ENCODE peak calls at places on chromosomes 16 and 17, in nine cellular contexts. One of them, this sample, is unnamed.

GRCh38 chr16:3849751-3850543 is 30.6 kb downstream of the CREBBP start:
- DNase-seq in NCI-H1694 treated with DMSO at 0.1 percent for 48 hours: no peak
- DNase-seq in caudate nucleus: no peak
- DNase-seq in effector memory CD4-positive, alpha-beta T cell: no peak
- DNase-seq in neural progenitor cell: no peak
- DNase-seq in GOT3: no peak
- DNase-seq in left lobe of liver: no peak
- DNase-seq in NCI-H524: no peak
- DNase-seq in neural crest cell: no peak
- DNase-seq in this sample: no peak

GRCh38 chr17:38871247-38871991 is 1.6 kb downstream of the LASP1 start:
- DNase-seq in NCI-H1694 treated with DMSO at 0.1 percent for 48 hours: no peak
- DNase-seq in caudate nucleus: no peak
- DNase-seq in effector memory CD4-positive, alpha-beta T cell: peak
- DNase-seq in neural progenitor cell: peak
- DNase-seq in GOT3: no peak
- DNase-seq in left lobe of liver: peak
- DNase-seq in NCI-H524: no peak
- DNase-seq in neural crest cell: no peak
- DNase-seq in this sample: no peak

GRCh38 chr16:24178496-24178895 is 77.6 kb upstream of the CACNG3 start:
- DNase-seq in NCI-H1694 treated with DMSO at 0.1 percent for 48 hours: no peak
- DNase-seq in caudate nucleus: no peak
- DNase-seq in effector memory CD4-positive, alpha-beta T cell: no peak
- DNase-seq in neural progenitor cell: peak
- DNase-seq in GOT3: no peak
- DNase-seq in left lobe of liver: no peak
- DNase-seq in NCI-H524: no peak
- DNase-seq in neural crest cell: peak
- DNase-seq in this sample: no peak

GRCh38 chr16:67666032-67666537 is 465 bp downstream of the ENKD1 start:
- DNase-seq in NCI-H1694 treated with DMSO at 0.1 percent for 48 hours: no peak
- DNase-seq in caudate nucleus: no peak
- DNase-seq in effector memory CD4-positive, alpha-beta T cell: no peak
- DNase-seq in neural progenitor cell: peak
- DNase-seq in GOT3: no peak
- DNase-seq in left lobe of liver: peak
- DNase-seq in NCI-H524: no peak
- DNase-seq in neural crest cell: peak
- DNase-seq in this sample: no peak

GRCh38 chr17:70661342-70662222 is 492.2 kb downstream of the KCNJ2 start:
- DNase-seq in NCI-H1694 treated with DMSO at 0.1 percent for 48 hours: no peak
- DNase-seq in caudate nucleus: no peak
- DNase-seq in effector memory CD4-positive, alpha-beta T cell: no peak
- DNase-seq in neural progenitor cell: no peak
- DNase-seq in GOT3: no peak
- DNase-seq in left lobe of liver: peak
- DNase-seq in NCI-H524: no peak
- DNase-seq in neural crest cell: no peak
- DNase-seq in this sample: no peak

GRCh38 chr17:51907041-51907440 is 251.5 kb downstream of the CA10 start:
- DNase-seq in NCI-H1694 treated with DMSO at 0.1 percent for 48 hours: no peak
- DNase-seq in caudate nucleus: no peak
- DNase-seq in effector memory CD4-positive, alpha-beta T cell: no peak
- DNase-seq in neural progenitor cell: no peak
- DNase-seq in GOT3: no peak
- DNase-seq in left lobe of liver: no peak
- DNase-seq in NCI-H524: no peak
- DNase-seq in neural crest cell: no peak
- DNase-seq in this sample: no peak

GRCh38 chr16:67924140-67924906 is 7.3 kb downstream of the CTRL start:
- DNase-seq in NCI-H1694 treated with DMSO at 0.1 percent for 48 hours: no peak
- DNase-seq in caudate nucleus: no peak
- DNase-seq in effector memory CD4-positive, alpha-beta T cell: no peak
- DNase-seq in neural progenitor cell: no peak
- DNase-seq in GOT3: no peak
- DNase-seq in left lobe of liver: peak
- DNase-seq in NCI-H524: no peak
- DNase-seq in neural crest cell: no peak
- DNase-seq in this sample: no peak

GRCh38 chr17:43995150-43995471 is 9.3 kb upstream of the NAGS start:
- DNase-seq in NCI-H1694 treated with DMSO at 0.1 percent for 48 hours: no peak
- DNase-seq in caudate nucleus: no peak
- DNase-seq in effector memory CD4-positive, alpha-beta T cell: no peak
- DNase-seq in neural progenitor cell: no peak
- DNase-seq in GOT3: no peak
- DNase-seq in left lobe of liver: no peak
- DNase-seq in NCI-H524: no peak
- DNase-seq in neural crest cell: no peak
- DNase-seq in this sample: no peak

GRCh38 chr16:87694441-87695125 is 71.2 kb downstream of the KLHDC4 start:
- DNase-seq in NCI-H1694 treated with DMSO at 0.1 percent for 48 hours: no peak
- DNase-seq in caudate nucleus: no peak
- DNase-seq in effector memory CD4-positive, alpha-beta T cell: no peak
- DNase-seq in neural progenitor cell: no peak
- DNase-seq in GOT3: no peak
- DNase-seq in left lobe of liver: no peak
- DNase-seq in NCI-H524: no peak
- DNase-seq in neural crest cell: no peak
- DNase-seq in this sample: no peak

GRCh38 chr17:72361892-72362291 is 241.1 kb downstream of the SOX9 start:
- DNase-seq in NCI-H1694 treated with DMSO at 0.1 percent for 48 hours: no peak
- DNase-seq in caudate nucleus: no peak
- DNase-seq in effector memory CD4-positive, alpha-beta T cell: no peak
- DNase-seq in neural progenitor cell: no peak
- DNase-seq in GOT3: no peak
- DNase-seq in left lobe of liver: no peak
- DNase-seq in NCI-H524: no peak
- DNase-seq in neural crest cell: no peak
- DNase-seq in this sample: no peak

GRCh38 chr17:53628011-53628410 is 194.7 kb upstream of the KIF2B start:
- DNase-seq in NCI-H1694 treated with DMSO at 0.1 percent for 48 hours: no peak
- DNase-seq in caudate nucleus: no peak
- DNase-seq in effector memory CD4-positive, alpha-beta T cell: no peak
- DNase-seq in neural progenitor cell: no peak
- DNase-seq in GOT3: no peak
- DNase-seq in left lobe of liver: no peak
- DNase-seq in NCI-H524: no peak
- DNase-seq in neural crest cell: no peak
- DNase-seq in this sample: no peak

GRCh38 chr17:38449364-38449763 is 21.1 kb downstream of the ARHGAP23 start:
- DNase-seq in NCI-H1694 treated with DMSO at 0.1 percent for 48 hours: peak
- DNase-seq in caudate nucleus: no peak
- DNase-seq in effector memory CD4-positive, alpha-beta T cell: no peak
- DNase-seq in neural progenitor cell: no peak
- DNase-seq in GOT3: no peak
- DNase-seq in left lobe of liver: no peak
- DNase-seq in NCI-H524: no peak
- DNase-seq in neural crest cell: no peak
- DNase-seq in this sample: no peak

GRCh38 chr16:84535408-84535807 is 30.9 kb upstream of the MEAK7 start:
- DNase-seq in NCI-H1694 treated with DMSO at 0.1 percent for 48 hours: no peak
- DNase-seq in caudate nucleus: no peak
- DNase-seq in effector memory CD4-positive, alpha-beta T cell: no peak
- DNase-seq in neural progenitor cell: peak
- DNase-seq in GOT3: no peak
- DNase-seq in left lobe of liver: no peak
- DNase-seq in NCI-H524: no peak
- DNase-seq in neural crest cell: no peak
- DNase-seq in this sample: no peak

GRCh38 chr17:41367426-41368075 is 2.1 kb downstream of the KRT33B start:
- DNase-seq in NCI-H1694 treated with DMSO at 0.1 percent for 48 hours: no peak
- DNase-seq in caudate nucleus: no peak
- DNase-seq in effector memory CD4-positive, alpha-beta T cell: no peak
- DNase-seq in neural progenitor cell: no peak
- DNase-seq in GOT3: peak
- DNase-seq in left lobe of liver: no peak
- DNase-seq in NCI-H524: no peak
- DNase-seq in neural crest cell: no peak
- DNase-seq in this sample: no peak

GRCh38 chr17:74654742-74655141 is 31.2 kb upstream of the CD300E start:
- DNase-seq in NCI-H1694 treated with DMSO at 0.1 percent for 48 hours: no peak
- DNase-seq in caudate nucleus: no peak
- DNase-seq in effector memory CD4-positive, alpha-beta T cell: no peak
- DNase-seq in neural progenitor cell: no peak
- DNase-seq in GOT3: no peak
- DNase-seq in left lobe of liver: no peak
- DNase-seq in NCI-H524: no peak
- DNase-seq in neural crest cell: no peak
- DNase-seq in this sample: no peak

GRCh38 chr17:29931253-29931932 is 1.4 kb upstream of the SSH2 start:
- DNase-seq in NCI-H1694 treated with DMSO at 0.1 percent for 48 hours: peak
- DNase-seq in caudate nucleus: peak
- DNase-seq in effector memory CD4-positive, alpha-beta T cell: peak
- DNase-seq in neural progenitor cell: peak
- DNase-seq in GOT3: no peak
- DNase-seq in left lobe of liver: peak
- DNase-seq in NCI-H524: peak
- DNase-seq in neural crest cell: peak
- DNase-seq in this sample: peak

GRCh38 chr17:81416612-81417011 is 21.4 kb downstream of the BAHCC1 start:
- DNase-seq in NCI-H1694 treated with DMSO at 0.1 percent for 48 hours: no peak
- DNase-seq in caudate nucleus: no peak
- DNase-seq in effector memory CD4-positive, alpha-beta T cell: no peak
- DNase-seq in neural progenitor cell: no peak
- DNase-seq in GOT3: no peak
- DNase-seq in left lobe of liver: no peak
- DNase-seq in NCI-H524: no peak
- DNase-seq in neural crest cell: no peak
- DNase-seq in this sample: peak

GRCh38 chr16:53549970-53550406 is 47.0 kb upstream of the AKTIP start:
- DNase-seq in NCI-H1694 treated with DMSO at 0.1 percent for 48 hours: peak
- DNase-seq in caudate nucleus: peak
- DNase-seq in effector memory CD4-positive, alpha-beta T cell: peak
- DNase-seq in neural progenitor cell: peak
- DNase-seq in GOT3: peak
- DNase-seq in left lobe of liver: peak
- DNase-seq in NCI-H524: peak
- DNase-seq in neural crest cell: peak
- DNase-seq in this sample: peak

GRCh38 chr16:68298907-68299515 is 11.7 kb downstream of the SLC7A6OS start:
- DNase-seq in NCI-H1694 treated with DMSO at 0.1 percent for 48 hours: peak
- DNase-seq in caudate nucleus: no peak
- DNase-seq in effector memory CD4-positive, alpha-beta T cell: no peak
- DNase-seq in neural progenitor cell: peak
- DNase-seq in GOT3: no peak
- DNase-seq in left lobe of liver: no peak
- DNase-seq in NCI-H524: peak
- DNase-seq in neural crest cell: no peak
- DNase-seq in this sample: no peak

GRCh38 chr16:519425-519824 is 8.1 kb upstream of the CAPN15 start:
- DNase-seq in NCI-H1694 treated with DMSO at 0.1 percent for 48 hours: no peak
- DNase-seq in caudate nucleus: no peak
- DNase-seq in effector memory CD4-positive, alpha-beta T cell: no peak
- DNase-seq in neural progenitor cell: no peak
- DNase-seq in GOT3: no peak
- DNase-seq in left lobe of liver: no peak
- DNase-seq in NCI-H524: no peak
- DNase-seq in neural crest cell: no peak
- DNase-seq in this sample: no peak

GRCh38 chr17:28493467-28493866 is 12.7 kb upstream of the FOXN1 start:
- DNase-seq in NCI-H1694 treated with DMSO at 0.1 percent for 48 hours: no peak
- DNase-seq in caudate nucleus: no peak
- DNase-seq in effector memory CD4-positive, alpha-beta T cell: no peak
- DNase-seq in neural progenitor cell: no peak
- DNase-seq in GOT3: no peak
- DNase-seq in left lobe of liver: no peak
- DNase-seq in NCI-H524: no peak
- DNase-seq in neural crest cell: no peak
- DNase-seq in this sample: no peak

GRCh38 chr17:17976931-17977570 is 4.4 kb downstream of the DRC3 start:
- DNase-seq in NCI-H1694 treated with DMSO at 0.1 percent for 48 hours: no peak
- DNase-seq in caudate nucleus: no peak
- DNase-seq in effector memory CD4-positive, alpha-beta T cell: no peak
- DNase-seq in neural progenitor cell: no peak
- DNase-seq in GOT3: no peak
- DNase-seq in left lobe of liver: no peak
- DNase-seq in NCI-H524: no peak
- DNase-seq in neural crest cell: no peak
- DNase-seq in this sample: no peak

GRCh38 chr16:88002211-88002610 is 51.0 kb downstream of the BANP start:
- DNase-seq in NCI-H1694 treated with DMSO at 0.1 percent for 48 hours: no peak
- DNase-seq in caudate nucleus: no peak
- DNase-seq in effector memory CD4-positive, alpha-beta T cell: no peak
- DNase-seq in neural progenitor cell: no peak
- DNase-seq in GOT3: no peak
- DNase-seq in left lobe of liver: no peak
- DNase-seq in NCI-H524: no peak
- DNase-seq in neural crest cell: no peak
- DNase-seq in this sample: no peak

GRCh38 chr16:9316008-9316407 is 224.6 kb downstream of the HAPSTR1 start:
- DNase-seq in NCI-H1694 treated with DMSO at 0.1 percent for 48 hours: no peak
- DNase-seq in caudate nucleus: no peak
- DNase-seq in effector memory CD4-positive, alpha-beta T cell: no peak
- DNase-seq in neural progenitor cell: no peak
- DNase-seq in GOT3: no peak
- DNase-seq in left lobe of liver: no peak
- DNase-seq in NCI-H524: no peak
- DNase-seq in neural crest cell: no peak
- DNase-seq in this sample: no peak

GRCh38 chr17:82623707-82624106 is 24.5 kb downstream of the WDR45B start:
- DNase-seq in NCI-H1694 treated with DMSO at 0.1 percent for 48 hours: no peak
- DNase-seq in caudate nucleus: no peak
- DNase-seq in effector memory CD4-positive, alpha-beta T cell: no peak
- DNase-seq in neural progenitor cell: no peak
- DNase-seq in GOT3: no peak
- DNase-seq in left lobe of liver: no peak
- DNase-seq in NCI-H524: no peak
- DNase-seq in neural crest cell: no peak
- DNase-seq in this sample: no peak

GRCh38 chr17:28334666-28335200 is 539 bp downstream of the IFT20 start:
- DNase-seq in NCI-H1694 treated with DMSO at 0.1 percent for 48 hours: no peak
- DNase-seq in caudate nucleus: no peak
- DNase-seq in effector memory CD4-positive, alpha-beta T cell: no peak
- DNase-seq in neural progenitor cell: no peak
- DNase-seq in GOT3: no peak
- DNase-seq in left lobe of liver: no peak
- DNase-seq in NCI-H524: no peak
- DNase-seq in neural crest cell: no peak
- DNase-seq in this sample: no peak

GRCh38 chr16:87161822-87162676 is 155.1 kb downstream of the C16orf95 start:
- DNase-seq in NCI-H1694 treated with DMSO at 0.1 percent for 48 hours: no peak
- DNase-seq in caudate nucleus: no peak
- DNase-seq in effector memory CD4-positive, alpha-beta T cell: no peak
- DNase-seq in neural progenitor cell: no peak
- DNase-seq in GOT3: no peak
- DNase-seq in left lobe of liver: no peak
- DNase-seq in NCI-H524: no peak
- DNase-seq in neural crest cell: no peak
- DNase-seq in this sample: no peak

GRCh38 chr16:83136419-83136818 is 509.6 kb downstream of the CDH13 start:
- DNase-seq in NCI-H1694 treated with DMSO at 0.1 percent for 48 hours: no peak
- DNase-seq in caudate nucleus: no peak
- DNase-seq in effector memory CD4-positive, alpha-beta T cell: no peak
- DNase-seq in neural progenitor cell: no peak
- DNase-seq in GOT3: no peak
- DNase-seq in left lobe of liver: no peak
- DNase-seq in NCI-H524: no peak
- DNase-seq in neural crest cell: no peak
- DNase-seq in this sample: no peak

GRCh38 chr17:7885357-7886226 is 3.0 kb upstream of the CHD3 start:
- DNase-seq in NCI-H1694 treated with DMSO at 0.1 percent for 48 hours: peak
- DNase-seq in caudate nucleus: no peak
- DNase-seq in effector memory CD4-positive, alpha-beta T cell: peak
- DNase-seq in neural progenitor cell: peak
- DNase-seq in GOT3: no peak
- DNase-seq in left lobe of liver: no peak
- DNase-seq in NCI-H524: peak
- DNase-seq in neural crest cell: peak
- DNase-seq in this sample: peak

GRCh38 chr17:1515640-1516402 is 591 bp downstream of the INPP5K start:
- DNase-seq in NCI-H1694 treated with DMSO at 0.1 percent for 48 hours: peak
- DNase-seq in caudate nucleus: no peak
- DNase-seq in effector memory CD4-positive, alpha-beta T cell: peak
- DNase-seq in neural progenitor cell: peak
- DNase-seq in GOT3: no peak
- DNase-seq in left lobe of liver: no peak
- DNase-seq in NCI-H524: peak
- DNase-seq in neural crest cell: peak
- DNase-seq in this sample: peak

GRCh38 chr17:60311936-60312335 is 80.0 kb downstream of the USP32 start:
- DNase-seq in NCI-H1694 treated with DMSO at 0.1 percent for 48 hours: no peak
- DNase-seq in caudate nucleus: no peak
- DNase-seq in effector memory CD4-positive, alpha-beta T cell: no peak
- DNase-seq in neural progenitor cell: no peak
- DNase-seq in GOT3: no peak
- DNase-seq in left lobe of liver: no peak
- DNase-seq in NCI-H524: no peak
- DNase-seq in neural crest cell: no peak
- DNase-seq in this sample: no peak